ENCODE peak calls at places on chromosomes 4 and X, in five cellular contexts. One of them, this sample, is unnamed.

GRCh38 chr4:93828332-93828829 is at the start of gene ATOH1:
- DNase-seq in fibroblast of mammary gland: peak; percentile 2
- DNase-seq in AG04450: no peak
- DNase-seq in fibroblast of pulmonary artery: no peak
- DNase-seq in cardiac fibroblast: no peak
- DNase-seq in this sample: no peak

GRCh38 chr4:10495651-10496050 is 38.4 kb upstream of the ZNF518B start:
- DNase-seq in fibroblast of mammary gland: no peak
- DNase-seq in AG04450: no peak
- DNase-seq in fibroblast of pulmonary artery: no peak
- DNase-seq in cardiac fibroblast: no peak
- DNase-seq in this sample: no peak

GRCh38 chr4:142091691-142092182 is 455.4 kb downstream of the IL15 start:
- DNase-seq in fibroblast of mammary gland: peak; percentile 100
- DNase-seq in AG04450: peak; percentile 74
- DNase-seq in fibroblast of pulmonary artery: peak; percentile 100
- DNase-seq in cardiac fibroblast: peak; percentile 100
- DNase-seq in this sample: peak; percentile 80

GRCh38 chrX:103647630-103648029 is 18.9 kb downstream of the TCEAL1 start:
- DNase-seq in fibroblast of mammary gland: no peak
- DNase-seq in AG04450: no peak
- DNase-seq in fibroblast of pulmonary artery: no peak
- DNase-seq in cardiac fibroblast: no peak
- DNase-seq in this sample: no peak

GRCh38 chrX:69137371-69137881 is 27.8 kb downstream of the PJA1 start:
- DNase-seq in fibroblast of mammary gland: peak; percentile 75
- DNase-seq in AG04450: no peak
- DNase-seq in fibroblast of pulmonary artery: peak; percentile 83
- DNase-seq in cardiac fibroblast: peak; percentile 57
- DNase-seq in this sample: no peak

GRCh38 chr4:185637162-185637875 is 102.0 kb upstream of the PDLIM3 start:
- DNase-seq in fibroblast of mammary gland: peak; percentile 2
- DNase-seq in AG04450: no peak
- DNase-seq in fibroblast of pulmonary artery: no peak
- DNase-seq in cardiac fibroblast: no peak
- DNase-seq in this sample: no peak

GRCh38 chrX:102849396-102849795 is 87.7 kb upstream of the RAB40AL start:
- DNase-seq in fibroblast of mammary gland: no peak
- DNase-seq in AG04450: no peak
- DNase-seq in fibroblast of pulmonary artery: no peak
- DNase-seq in cardiac fibroblast: no peak
- DNase-seq in this sample: no peak

GRCh38 chrX:113048896-113049295 is 208.3 kb upstream of the AMOT start:
- DNase-seq in fibroblast of mammary gland: no peak
- DNase-seq in AG04450: no peak
- DNase-seq in fibroblast of pulmonary artery: no peak
- DNase-seq in cardiac fibroblast: no peak
- DNase-seq in this sample: no peak

GRCh38 chrX:13614154-13614553 is 38.8 kb upstream of the TCEANC start:
- DNase-seq in fibroblast of mammary gland: peak; percentile 2
- DNase-seq in AG04450: no peak
- DNase-seq in fibroblast of pulmonary artery: no peak
- DNase-seq in cardiac fibroblast: no peak
- DNase-seq in this sample: no peak
- H3K4me3 ChIP-seq in fibroblast of mammary gland: no peak overlapping the region
- H3K4me3 ChIP-seq in AG04450: no peak overlapping the region
- H3K4me3 ChIP-seq in fibroblast of pulmonary artery: no peak overlapping the region
- H3K4me3 ChIP-seq in cardiac fibroblast: no peak overlapping the region
- H3K4me3 ChIP-seq in this sample: no peak overlapping the region

GRCh38 chrX:48520455-48520854 is 1.2 kb upstream of the EBP start:
- DNase-seq in fibroblast of mammary gland: no peak
- DNase-seq in AG04450: no peak
- DNase-seq in fibroblast of pulmonary artery: no peak
- DNase-seq in cardiac fibroblast: no peak
- DNase-seq in this sample: no peak

GRCh38 chrX:48521353-48522243 is at the start of gene EBP:
- DNase-seq in fibroblast of mammary gland: peak; percentile 79
- DNase-seq in AG04450: peak; percentile 37
- DNase-seq in fibroblast of pulmonary artery: peak; percentile 84
- DNase-seq in cardiac fibroblast: peak; percentile 81
- DNase-seq in this sample: peak; percentile 14

GRCh38 chrX:48523682-48524081 is 2.1 kb downstream of the EBP start:
- DNase-seq in fibroblast of mammary gland: no peak
- DNase-seq in AG04450: no peak
- DNase-seq in fibroblast of pulmonary artery: no peak
- DNase-seq in cardiac fibroblast: no peak
- DNase-seq in this sample: no peak

GRCh38 chrX:48522291-48522690 is 683 bp downstream of the EBP start:
- DNase-seq in fibroblast of mammary gland: no peak
- DNase-seq in AG04450: no peak
- DNase-seq in fibroblast of pulmonary artery: no peak
- DNase-seq in cardiac fibroblast: no peak
- DNase-seq in this sample: no peak

DNA sequence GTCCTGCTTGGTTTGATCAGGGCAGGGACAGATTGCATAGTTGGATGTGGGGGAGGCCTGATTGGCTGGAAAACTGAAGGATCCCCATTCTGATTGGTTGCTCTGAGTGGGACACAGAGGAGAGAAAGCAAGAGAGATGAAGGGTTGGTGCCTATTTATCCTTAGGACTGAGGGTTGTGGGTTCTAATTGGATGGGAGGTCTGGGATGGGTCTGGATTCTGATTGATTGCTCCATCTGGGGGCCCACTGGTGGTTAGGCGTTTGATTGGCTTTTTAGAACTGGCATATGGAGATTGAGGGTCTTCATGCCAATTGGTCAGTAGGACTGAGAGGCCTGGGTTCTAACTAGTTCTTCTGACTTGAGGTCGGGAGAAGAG is 644 bp upstream of the EBP start:
- DNase-seq in fibroblast of mammary gland: no peak
- DNase-seq in AG04450: no peak
- DNase-seq in fibroblast of pulmonary artery: no peak
- DNase-seq in cardiac fibroblast: no peak
- DNase-seq in this sample: no peak
- H3K4me3 ChIP-seq in fibroblast of mammary gland: no peak overlapping the region
- H3K4me3 ChIP-seq in AG04450: peak overlapping the region; percentile 72
- H3K4me3 ChIP-seq in fibroblast of pulmonary artery: peak overlapping the region; percentile 57
- H3K4me3 ChIP-seq in cardiac fibroblast: no peak overlapping the region
- H3K4me3 ChIP-seq in this sample: peak overlapping the region; percentile 68

GRCh38 chr4:13548984-13549546 is 4.8 kb upstream of the NKX3-2 start:
- DNase-seq in fibroblast of mammary gland: peak; percentile 78
- DNase-seq in AG04450: peak; percentile 57
- DNase-seq in fibroblast of pulmonary artery: peak; percentile 88
- DNase-seq in cardiac fibroblast: peak; percentile 86
- DNase-seq in this sample: peak; percentile 9
- H3K4me3 ChIP-seq in fibroblast of mammary gland: peak overlapping the region; percentile 42
- H3K4me3 ChIP-seq in AG04450: peak overlapping the region; percentile 62
- H3K4me3 ChIP-seq in fibroblast of pulmonary artery: peak overlapping the region; percentile 56
- H3K4me3 ChIP-seq in cardiac fibroblast: peak overlapping the region; percentile 43
- H3K4me3 ChIP-seq in this sample: peak overlapping the region; percentile 59

DNA sequence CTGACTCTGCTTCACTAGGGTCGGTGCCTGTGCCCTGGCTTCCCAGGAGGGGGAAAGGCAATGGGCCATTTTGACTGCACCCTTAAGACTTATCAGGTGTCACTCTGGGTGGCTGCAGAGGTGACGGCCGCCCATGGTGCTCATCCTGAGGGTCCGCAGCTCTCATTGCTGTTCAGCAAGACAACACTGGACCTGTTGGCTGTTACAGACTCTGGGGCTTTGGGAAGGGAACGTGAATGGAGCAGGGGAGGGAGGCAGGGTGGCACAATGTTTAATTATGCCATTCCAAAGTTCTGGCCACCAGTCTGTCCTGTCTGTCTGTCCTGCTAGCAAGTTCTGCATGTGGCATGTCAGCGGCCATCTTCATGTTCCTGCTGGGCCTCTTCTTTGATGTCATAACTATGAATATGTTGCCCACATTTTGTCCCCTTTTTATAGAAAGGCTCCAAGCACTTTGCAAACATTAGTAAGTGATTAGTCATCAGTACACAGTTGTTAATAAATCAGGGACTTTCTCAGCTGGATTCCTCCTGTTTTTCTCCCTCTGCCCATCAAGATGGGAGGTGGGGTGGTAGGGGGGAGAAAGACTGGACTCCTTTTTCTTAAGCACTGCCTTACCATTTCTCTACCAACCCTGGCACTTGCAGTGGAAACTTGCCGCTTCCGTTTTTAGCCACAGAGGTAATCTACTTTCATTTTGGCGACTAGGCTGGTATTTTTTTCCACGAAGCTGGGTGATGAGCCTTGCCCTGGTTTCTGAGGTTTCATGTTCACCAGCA is 88.7 kb upstream of the TRIM2 start:
- DNase-seq in fibroblast of mammary gland: peak; percentile 80
- DNase-seq in AG04450: no peak
- DNase-seq in fibroblast of pulmonary artery: peak; percentile 59
- DNase-seq in cardiac fibroblast: peak; percentile 80
- DNase-seq in this sample: peak; percentile 44
- H3K4me3 ChIP-seq in fibroblast of mammary gland: peak overlapping the region; percentile 33
- H3K4me3 ChIP-seq in AG04450: peak overlapping the region; percentile 25
- H3K4me3 ChIP-seq in fibroblast of pulmonary artery: peak overlapping the region; percentile 17
- H3K4me3 ChIP-seq in cardiac fibroblast: no peak overlapping the region
- H3K4me3 ChIP-seq in this sample: peak overlapping the region; percentile 40

DNA sequence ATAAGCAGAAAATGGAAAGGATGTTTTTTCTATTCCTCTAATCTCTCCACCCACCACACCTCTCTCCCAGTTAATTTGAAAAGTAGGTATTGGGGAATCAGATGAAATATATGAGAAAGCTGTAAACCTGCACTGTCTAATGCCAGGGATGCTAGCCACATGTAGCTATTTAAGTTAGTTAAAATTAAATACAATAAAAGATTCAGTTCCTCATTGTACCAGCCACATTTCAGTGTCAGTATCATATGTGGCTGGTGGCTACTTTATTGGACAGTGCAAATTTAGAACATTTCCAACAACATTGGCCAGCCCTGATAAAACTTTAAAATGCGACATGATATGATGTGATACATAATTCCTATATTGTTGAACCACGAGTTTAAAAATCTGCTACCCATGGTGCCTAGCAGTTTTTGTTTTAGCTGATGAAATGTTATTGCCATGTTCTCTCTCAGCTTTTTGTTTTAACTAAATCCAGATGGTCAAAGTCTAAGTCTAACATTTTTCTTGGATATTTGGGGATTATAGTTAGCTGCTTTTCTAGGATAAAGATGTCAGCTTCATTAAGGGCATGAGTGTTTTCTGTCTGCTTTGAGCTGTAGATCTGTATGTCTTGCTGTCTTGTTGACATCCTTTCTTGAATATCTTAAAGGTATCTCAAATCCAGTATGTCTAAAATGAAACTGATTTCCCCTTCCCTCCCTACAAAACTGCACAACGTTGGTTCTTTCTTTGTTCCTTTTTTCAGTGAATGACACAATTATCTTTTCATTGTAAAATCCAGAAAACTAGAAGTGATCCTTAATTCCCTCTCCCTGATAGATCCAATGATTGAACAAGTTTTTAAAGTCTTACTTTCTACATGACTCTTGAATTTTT is 6.1 kb downstream of the ARFIP1 start:
- DNase-seq in fibroblast of mammary gland: peak; percentile 28
- DNase-seq in AG04450: no peak
- DNase-seq in fibroblast of pulmonary artery: no peak
- DNase-seq in cardiac fibroblast: no peak
- DNase-seq in this sample: no peak
- H3K4me3 ChIP-seq in fibroblast of mammary gland: no peak overlapping the region
- H3K4me3 ChIP-seq in AG04450: no peak overlapping the region
- H3K4me3 ChIP-seq in fibroblast of pulmonary artery: no peak overlapping the region
- H3K4me3 ChIP-seq in cardiac fibroblast: no peak overlapping the region
- H3K4me3 ChIP-seq in this sample: no peak overlapping the region

GRCh38 chr4:139666735-139667266 is 1.2 kb downstream of the MGST2 start:
- DNase-seq in fibroblast of mammary gland: peak; percentile 52
- DNase-seq in AG04450: no peak
- DNase-seq in fibroblast of pulmonary artery: peak; percentile 72
- DNase-seq in cardiac fibroblast: peak; percentile 45
- DNase-seq in this sample: no peak
- H3K4me3 ChIP-seq in fibroblast of mammary gland: no peak overlapping the region
- H3K4me3 ChIP-seq in AG04450: peak overlapping the region; percentile 62
- H3K4me3 ChIP-seq in fibroblast of pulmonary artery: peak overlapping the region; percentile 65
- H3K4me3 ChIP-seq in cardiac fibroblast: peak overlapping the region; percentile 49
- H3K4me3 ChIP-seq in this sample: no peak overlapping the region

GRCh38 chrX:47232803-47233332 is at the start of gene USP11:
- DNase-seq in fibroblast of mammary gland: peak; percentile 34
- DNase-seq in AG04450: no peak
- DNase-seq in fibroblast of pulmonary artery: peak; percentile 44
- DNase-seq in cardiac fibroblast: peak; percentile 31
- DNase-seq in this sample: no peak
- H3K4me3 ChIP-seq in fibroblast of mammary gland: peak within 1 kb of the TSS; percentile 59
- H3K4me3 ChIP-seq in AG04450: peak within 1 kb of the TSS; percentile 76
- H3K4me3 ChIP-seq in fibroblast of pulmonary artery: peak within 1 kb of the TSS; percentile 70
- H3K4me3 ChIP-seq in cardiac fibroblast: peak within 1 kb of the TSS; percentile 72
- H3K4me3 ChIP-seq in this sample: peak within 1 kb of the TSS; percentile 75